ENCODE peak calls at places on chromosomes 13 and 19, in eight cellular contexts. One of them, this sample, is unnamed.

GRCh38 chr19:1787116-1787515 is 25.0 kb downstream of the ATP8B3 start:
- DNase-seq in SK-N-DZ: no peak
- DNase-seq in stimulated activated CD8-positive, alpha-beta memory T cell treated with anti-CD3 and anti-CD28 coated beads, Interleukin-15, amount 100 ng/mL, for 4 hours: no peak
- DNase-seq in cardiac muscle cell: no peak
- DNase-seq in H7: no peak
- DNase-seq in mammary epithelial cell: no peak
- DNase-seq in fibroblast of the aortic adventitia: no peak
- DNase-seq in HTR-8/SVneo: no peak
- DNase-seq in this sample: no peak

GRCh38 chr19:47363758-47364529 is 14.8 kb downstream of the DHX34 start:
- DNase-seq in SK-N-DZ: no peak
- DNase-seq in stimulated activated CD8-positive, alpha-beta memory T cell treated with anti-CD3 and anti-CD28 coated beads, Interleukin-15, amount 100 ng/mL, for 4 hours: no peak
- DNase-seq in cardiac muscle cell: no peak
- DNase-seq in H7: peak
- DNase-seq in mammary epithelial cell: peak
- DNase-seq in fibroblast of the aortic adventitia: no peak
- DNase-seq in HTR-8/SVneo: peak
- DNase-seq in this sample: no peak

GRCh38 chr13:31046711-31047279 is 114.3 kb downstream of the TEX26 start:
- DNase-seq in SK-N-DZ: peak
- DNase-seq in stimulated activated CD8-positive, alpha-beta memory T cell treated with anti-CD3 and anti-CD28 coated beads, Interleukin-15, amount 100 ng/mL, for 4 hours: no peak
- DNase-seq in cardiac muscle cell: peak
- DNase-seq in H7: no peak
- DNase-seq in mammary epithelial cell: no peak
- DNase-seq in fibroblast of the aortic adventitia: peak
- DNase-seq in HTR-8/SVneo: no peak
- DNase-seq in this sample: peak

GRCh38 chr13:96821381-96821780 is 172.9 kb downstream of the OXGR1 start:
- DNase-seq in SK-N-DZ: no peak
- DNase-seq in stimulated activated CD8-positive, alpha-beta memory T cell treated with anti-CD3 and anti-CD28 coated beads, Interleukin-15, amount 100 ng/mL, for 4 hours: no peak
- DNase-seq in cardiac muscle cell: no peak
- DNase-seq in H7: no peak
- DNase-seq in mammary epithelial cell: peak
- DNase-seq in fibroblast of the aortic adventitia: peak
- DNase-seq in HTR-8/SVneo: no peak
- DNase-seq in this sample: no peak

GRCh38 chr19:8161135-8161646 is 11.8 kb upstream of the FBN3 start:
- DNase-seq in SK-N-DZ: peak
- DNase-seq in stimulated activated CD8-positive, alpha-beta memory T cell treated with anti-CD3 and anti-CD28 coated beads, Interleukin-15, amount 100 ng/mL, for 4 hours: no peak
- DNase-seq in cardiac muscle cell: peak
- DNase-seq in H7: peak
- DNase-seq in mammary epithelial cell: peak
- DNase-seq in fibroblast of the aortic adventitia: peak
- DNase-seq in HTR-8/SVneo: no peak
- DNase-seq in this sample: peak

GRCh38 chr19:42350417-42350816 is 25.0 kb downstream of the MEGF8 start:
- DNase-seq in SK-N-DZ: no peak
- DNase-seq in stimulated activated CD8-positive, alpha-beta memory T cell treated with anti-CD3 and anti-CD28 coated beads, Interleukin-15, amount 100 ng/mL, for 4 hours: no peak
- DNase-seq in cardiac muscle cell: no peak
- DNase-seq in H7: peak
- DNase-seq in mammary epithelial cell: no peak
- DNase-seq in fibroblast of the aortic adventitia: no peak
- DNase-seq in HTR-8/SVneo: no peak
- DNase-seq in this sample: no peak

GRCh38 chr19:45404557-45405434 is at the start of gene PPP1R13L:
- DNase-seq in SK-N-DZ: peak
- DNase-seq in stimulated activated CD8-positive, alpha-beta memory T cell treated with anti-CD3 and anti-CD28 coated beads, Interleukin-15, amount 100 ng/mL, for 4 hours: no peak
- DNase-seq in cardiac muscle cell: peak
- DNase-seq in H7: peak
- DNase-seq in mammary epithelial cell: peak
- DNase-seq in fibroblast of the aortic adventitia: peak
- DNase-seq in HTR-8/SVneo: peak
- DNase-seq in this sample: peak

GRCh38 chr19:17340871-17341357 is 3.6 kb downstream of the GTPBP3 start:
- DNase-seq in SK-N-DZ: no peak
- DNase-seq in stimulated activated CD8-positive, alpha-beta memory T cell treated with anti-CD3 and anti-CD28 coated beads, Interleukin-15, amount 100 ng/mL, for 4 hours: no peak
- DNase-seq in cardiac muscle cell: no peak
- DNase-seq in H7: no peak
- DNase-seq in mammary epithelial cell: no peak
- DNase-seq in fibroblast of the aortic adventitia: no peak
- DNase-seq in HTR-8/SVneo: no peak
- DNase-seq in this sample: no peak

GRCh38 chr19:13210941-13211340 is 60.7 kb downstream of the IER2 start:
- DNase-seq in SK-N-DZ: no peak
- DNase-seq in stimulated activated CD8-positive, alpha-beta memory T cell treated with anti-CD3 and anti-CD28 coated beads, Interleukin-15, amount 100 ng/mL, for 4 hours: no peak
- DNase-seq in cardiac muscle cell: no peak
- DNase-seq in H7: peak
- DNase-seq in mammary epithelial cell: no peak
- DNase-seq in fibroblast of the aortic adventitia: no peak
- DNase-seq in HTR-8/SVneo: no peak
- DNase-seq in this sample: no peak

GRCh38 chr13:39148513-39148961 is 110.3 kb downstream of the NHLRC3 start:
- DNase-seq in SK-N-DZ: no peak
- DNase-seq in stimulated activated CD8-positive, alpha-beta memory T cell treated with anti-CD3 and anti-CD28 coated beads, Interleukin-15, amount 100 ng/mL, for 4 hours: no peak
- DNase-seq in cardiac muscle cell: no peak
- DNase-seq in H7: no peak
- DNase-seq in mammary epithelial cell: peak
- DNase-seq in fibroblast of the aortic adventitia: peak
- DNase-seq in HTR-8/SVneo: no peak
- DNase-seq in this sample: no peak

GRCh38 chr19:17616961-17617806 is 61.7 kb downstream of the COLGALT1 start:
- DNase-seq in SK-N-DZ: no peak
- DNase-seq in stimulated activated CD8-positive, alpha-beta memory T cell treated with anti-CD3 and anti-CD28 coated beads, Interleukin-15, amount 100 ng/mL, for 4 hours: no peak
- DNase-seq in cardiac muscle cell: no peak
- DNase-seq in H7: peak
- DNase-seq in mammary epithelial cell: peak
- DNase-seq in fibroblast of the aortic adventitia: no peak
- DNase-seq in HTR-8/SVneo: no peak
- DNase-seq in this sample: peak

GRCh38 chr19:41774515-41774980 is 19.2 kb downstream of the CEACAM6 start:
- DNase-seq in SK-N-DZ: no peak
- DNase-seq in stimulated activated CD8-positive, alpha-beta memory T cell treated with anti-CD3 and anti-CD28 coated beads, Interleukin-15, amount 100 ng/mL, for 4 hours: no peak
- DNase-seq in cardiac muscle cell: no peak
- DNase-seq in H7: no peak
- DNase-seq in mammary epithelial cell: peak
- DNase-seq in fibroblast of the aortic adventitia: no peak
- DNase-seq in HTR-8/SVneo: no peak
- DNase-seq in this sample: no peak

GRCh38 chr19:17109300-17109699 is 33.7 kb downstream of the MYO9B start:
- DNase-seq in SK-N-DZ: no peak
- DNase-seq in stimulated activated CD8-positive, alpha-beta memory T cell treated with anti-CD3 and anti-CD28 coated beads, Interleukin-15, amount 100 ng/mL, for 4 hours: no peak
- DNase-seq in cardiac muscle cell: no peak
- DNase-seq in H7: no peak
- DNase-seq in mammary epithelial cell: no peak
- DNase-seq in fibroblast of the aortic adventitia: no peak
- DNase-seq in HTR-8/SVneo: no peak
- DNase-seq in this sample: no peak

GRCh38 chr13:48653074-48654054 is at the start of gene CYSLTR2:
- DNase-seq in SK-N-DZ: peak
- DNase-seq in stimulated activated CD8-positive, alpha-beta memory T cell treated with anti-CD3 and anti-CD28 coated beads, Interleukin-15, amount 100 ng/mL, for 4 hours: no peak
- DNase-seq in cardiac muscle cell: peak
- DNase-seq in H7: no peak
- DNase-seq in mammary epithelial cell: no peak
- DNase-seq in fibroblast of the aortic adventitia: peak
- DNase-seq in HTR-8/SVneo: no peak
- DNase-seq in this sample: no peak

GRCh38 chr13:100987993-100988392 is 313.4 kb upstream of the TMTC4 start:
- DNase-seq in SK-N-DZ: no peak
- DNase-seq in stimulated activated CD8-positive, alpha-beta memory T cell treated with anti-CD3 and anti-CD28 coated beads, Interleukin-15, amount 100 ng/mL, for 4 hours: no peak
- DNase-seq in cardiac muscle cell: peak
- DNase-seq in H7: no peak
- DNase-seq in mammary epithelial cell: no peak
- DNase-seq in fibroblast of the aortic adventitia: peak
- DNase-seq in HTR-8/SVneo: no peak
- DNase-seq in this sample: no peak

GRCh38 chr19:10332158-10332964 is 968 bp downstream of the RAVER1 start:
- DNase-seq in SK-N-DZ: no peak
- DNase-seq in stimulated activated CD8-positive, alpha-beta memory T cell treated with anti-CD3 and anti-CD28 coated beads, Interleukin-15, amount 100 ng/mL, for 4 hours: no peak
- DNase-seq in cardiac muscle cell: no peak
- DNase-seq in H7: peak
- DNase-seq in mammary epithelial cell: no peak
- DNase-seq in fibroblast of the aortic adventitia: no peak
- DNase-seq in HTR-8/SVneo: no peak
- DNase-seq in this sample: no peak

GRCh38 chr19:22144394-22144793 is 52.4 kb downstream of the ZNF676 start:
- DNase-seq in SK-N-DZ: peak
- DNase-seq in stimulated activated CD8-positive, alpha-beta memory T cell treated with anti-CD3 and anti-CD28 coated beads, Interleukin-15, amount 100 ng/mL, for 4 hours: no peak
- DNase-seq in cardiac muscle cell: peak
- DNase-seq in H7: peak
- DNase-seq in mammary epithelial cell: peak
- DNase-seq in fibroblast of the aortic adventitia: peak
- DNase-seq in HTR-8/SVneo: no peak
- DNase-seq in this sample: peak

GRCh38 chr13:79451500-79451962 is 29.4 kb upstream of the NDFIP2 start:
- DNase-seq in SK-N-DZ: no peak
- DNase-seq in stimulated activated CD8-positive, alpha-beta memory T cell treated with anti-CD3 and anti-CD28 coated beads, Interleukin-15, amount 100 ng/mL, for 4 hours: peak
- DNase-seq in cardiac muscle cell: no peak
- DNase-seq in H7: peak
- DNase-seq in mammary epithelial cell: peak
- DNase-seq in fibroblast of the aortic adventitia: peak
- DNase-seq in HTR-8/SVneo: peak
- DNase-seq in this sample: peak

GRCh38 chr13:86445584-86446140 is 646.4 kb upstream of the SLITRK6 start:
- DNase-seq in SK-N-DZ: no peak
- DNase-seq in stimulated activated CD8-positive, alpha-beta memory T cell treated with anti-CD3 and anti-CD28 coated beads, Interleukin-15, amount 100 ng/mL, for 4 hours: no peak
- DNase-seq in cardiac muscle cell: no peak
- DNase-seq in H7: no peak
- DNase-seq in mammary epithelial cell: no peak
- DNase-seq in fibroblast of the aortic adventitia: peak
- DNase-seq in HTR-8/SVneo: no peak
- DNase-seq in this sample: no peak

GRCh38 chr19:39765091-39766076 is 13.3 kb upstream of the LEUTX start:
- DNase-seq in SK-N-DZ: peak
- DNase-seq in stimulated activated CD8-positive, alpha-beta memory T cell treated with anti-CD3 and anti-CD28 coated beads, Interleukin-15, amount 100 ng/mL, for 4 hours: no peak
- DNase-seq in cardiac muscle cell: peak
- DNase-seq in H7: peak
- DNase-seq in mammary epithelial cell: peak
- DNase-seq in fibroblast of the aortic adventitia: peak
- DNase-seq in HTR-8/SVneo: peak
- DNase-seq in this sample: peak

GRCh38 chr19:8304841-8305621 is 3.1 kb downstream of the CD320 start:
- DNase-seq in SK-N-DZ: peak
- DNase-seq in stimulated activated CD8-positive, alpha-beta memory T cell treated with anti-CD3 and anti-CD28 coated beads, Interleukin-15, amount 100 ng/mL, for 4 hours: no peak
- DNase-seq in cardiac muscle cell: no peak
- DNase-seq in H7: peak
- DNase-seq in mammary epithelial cell: no peak
- DNase-seq in fibroblast of the aortic adventitia: no peak
- DNase-seq in HTR-8/SVneo: no peak
- DNase-seq in this sample: peak

GRCh38 chr19:38667552-38668205 is 20.2 kb downstream of the ACTN4 start:
- DNase-seq in SK-N-DZ: no peak
- DNase-seq in stimulated activated CD8-positive, alpha-beta memory T cell treated with anti-CD3 and anti-CD28 coated beads, Interleukin-15, amount 100 ng/mL, for 4 hours: no peak
- DNase-seq in cardiac muscle cell: no peak
- DNase-seq in H7: no peak
- DNase-seq in mammary epithelial cell: no peak
- DNase-seq in fibroblast of the aortic adventitia: peak
- DNase-seq in HTR-8/SVneo: no peak
- DNase-seq in this sample: no peak

GRCh38 chr19:37969695-37970094 is 62.7 kb downstream of the SIPA1L3 start:
- DNase-seq in SK-N-DZ: no peak
- DNase-seq in stimulated activated CD8-positive, alpha-beta memory T cell treated with anti-CD3 and anti-CD28 coated beads, Interleukin-15, amount 100 ng/mL, for 4 hours: no peak
- DNase-seq in cardiac muscle cell: no peak
- DNase-seq in H7: no peak
- DNase-seq in mammary epithelial cell: no peak
- DNase-seq in fibroblast of the aortic adventitia: no peak
- DNase-seq in HTR-8/SVneo: no peak
- DNase-seq in this sample: no peak